ENCODE peak calls at places on chromosomes 1 and 21, in five cellular contexts. Z is glomerular endothelial cell; P is activated T-cell treated with anti-CD3 and anti-CD28 coated beads for 1 hour; U is effector CD8-positive, alpha-beta T cell; G is uterus. K is an unnamed sample.

GRCh38 chr1:110631836-110632620 is 25.9 kb upstream of the KCNA2 start:
- DNase-seq in Z (no peak), P (no peak), U (no peak), G (no peak), K (no peak)

GRCh38 chr1:106526650-106527049 is 529.8 kb upstream of the PRMT6 start:
- DNase-seq in Z (no peak), P (no peak), U (no peak), G (no peak), K (no peak)

GRCh38 chr1:11882814-11883538 is 24.2 kb upstream of the NPPB start:
- DNase-seq in Z (no peak), P (no peak), U (no peak), G (no peak), K (no peak)

GRCh38 chr1:93625582-93626327 is 55.9 kb downstream of the BCAR3 start:
- DNase-seq in Z (peak), P (no peak), U (no peak), G (no peak), K (no peak)

GRCh38 chr1:199685369-199685768 is 342.1 kb upstream of the NR5A2 start:
- DNase-seq in Z (peak), P (no peak), U (no peak), G (no peak), K (no peak)

GRCh38 chr1:22930235-22930912 is 42.3 kb downstream of the LACTBL1 start:
- DNase-seq in Z (no peak), P (no peak), U (no peak), G (peak), K (no peak)

GRCh38 chr1:25534389-25534788 is 9.0 kb upstream of the LDLRAP1 start:
- DNase-seq in Z (no peak), P (no peak), U (no peak), G (no peak), K (no peak)

GRCh38 chr1:61083799-61084385 is 1.5 kb downstream of the NFIA start:
- DNase-seq in Z (no peak), P (no peak), U (no peak), G (no peak), K (no peak)

GRCh38 chr1:162366671-162367070 is 10.0 kb downstream of the SPATA46 start:
- DNase-seq in Z (no peak), P (no peak), U (no peak), G (no peak), K (no peak)

GRCh38 chr1:56399326-56400292 is 179.8 kb downstream of the PLPP3 start:
- DNase-seq in Z (no peak), P (no peak), U (no peak), G (no peak), K (no peak)

GRCh38 chr1:182041615-182042014 is 19.9 kb downstream of the ZNF648 start:
- DNase-seq in Z (no peak), P (no peak), U (no peak), G (no peak), K (no peak)

GRCh38 chr1:160428655-160429054 is 28.3 kb downstream of the VANGL2 start:
- DNase-seq in Z (peak), P (no peak), U (no peak), G (no peak), K (no peak)

GRCh38 chr1:239943761-239944160 is 147.9 kb upstream of the FMN2 start:
- DNase-seq in Z (no peak), P (no peak), U (no peak), G (no peak), K (no peak)

GRCh38 chr1:8602471-8603219 is 214.8 kb downstream of the RERE start:
- DNase-seq in Z (no peak), P (no peak), U (no peak), G (no peak), K (no peak)

GRCh38 chr1:12774801-12775345 is 1.3 kb downstream of the PRAMEF12 start:
- DNase-seq in Z (no peak), P (no peak), U (no peak), G (no peak), K (no peak)

GRCh38 chr1:45328680-45329079 is 2.0 kb downstream of the HPDL start:
- DNase-seq in Z (no peak), P (no peak), U (no peak), G (no peak), K (no peak)

GRCh38 chr1:15439325-15439724 is 1.1 kb downstream of the CTRC start:
- DNase-seq in Z (no peak), P (no peak), U (no peak), G (no peak), K (no peak)

GRCh38 chr21:43981871-43982210 is 30.3 kb upstream of the TRAPPC10 start:
- DNase-seq in Z (no peak), P (no peak), U (no peak), G (no peak), K (no peak)

GRCh38 chr1:34436836-34437235 is 260.1 kb downstream of the C1orf94 start:
- DNase-seq in Z (no peak), P (no peak), U (no peak), G (no peak), K (no peak)

GRCh38 chr1:97832490-97832889 is 88.3 kb downstream of the DPYD start:
- DNase-seq in Z (no peak), P (no peak), U (no peak), G (no peak), K (no peak)

GRCh38 chr1:164423136-164423535 is 135.8 kb upstream of the PBX1 start:
- DNase-seq in Z (no peak), P (no peak), U (no peak), G (no peak), K (no peak)

K was measured in activated B cell treated with CpG ODN at 0.5 μM for 24 hours.